ENCODE peak calls at places on chromosome X, in five cellular contexts. E is prostate gland; M is mucosa of descending colon; H is NCI-H1930; F is activated CD4-positive, alpha-beta T cell treated with anti-CD3 and anti-CD28 coated beads for 4 hours. B is an unnamed sample.

GRCh38 chrX:78199851-78200250 is 60.4 kb upstream of the TAF9B start:
- DNase-seq in E (no peak), M (no peak), H (no peak), F (peak), B (no peak)

GRCh38 chrX:153469811-153470410 is 465 bp downstream of the HAUS7 start:
- DNase-seq in E (no peak), M (peak), H (no peak), F (no peak), B (no peak)

GRCh38 chrX:18415386-18415785 is 10.0 kb upstream of the CDKL5 start:
- DNase-seq in E (no peak), M (no peak), H (no peak), F (no peak), B (no peak)

GRCh38 chrX:57977992-57978391 is 67.7 kb upstream of the ZXDA start:
- DNase-seq in E (no peak), M (no peak), H (no peak), F (no peak), B (no peak)

GRCh38 chrX:8025705-8026104 is 98.5 kb upstream of the PNPLA4 start:
- DNase-seq in E (no peak), M (no peak), H (no peak), F (no peak), B (no peak)

GRCh38 chrX:154436597-154437397 is at the start of gene GDI1:
- DNase-seq in E (no peak), M (peak), H (peak), F (peak), B (no peak)

GRCh38 chrX:10189317-10190268 is 32.8 kb downstream of the CLCN4 start:
- DNase-seq in E (peak), M (peak), H (peak), F (peak), B (peak)

GRCh38 chrX:38627683-38628082 is 66.3 kb downstream of the TSPAN7 start:
- DNase-seq in E (no peak), M (no peak), H (no peak), F (no peak), B (no peak)

GRCh38 chrX:154384284-154384892 is 5.3 kb downstream of the EMD start:
- DNase-seq in E (no peak), M (no peak), H (no peak), F (no peak), B (no peak)

GRCh38 chrX:31213941-31214340 is 142.1 kb upstream of the FTHL17 start:
- DNase-seq in E (no peak), M (no peak), H (no peak), F (no peak), B (no peak)

GRCh38 chrX:9285342-9285771 is 179.5 kb upstream of the TBL1X start:
- DNase-seq in E (no peak), M (no peak), H (no peak), F (peak), B (no peak)

GRCh38 chrX:48493890-48494364 is 14.9 kb upstream of the PORCN start:
- DNase-seq in E (no peak), M (no peak), H (peak), F (no peak), B (no peak)

GRCh38 chrX:56233100-56233499 is 944 bp downstream of the KLF8 start:
- DNase-seq in E (no peak), M (no peak), H (no peak), F (no peak), B (no peak)

GRCh38 chrX:40154853-40155616 is 57.3 kb upstream of the BCOR start:
- DNase-seq in E (no peak), M (peak), H (peak), F (no peak), B (no peak)

GRCh38 chrX:155052738-155053498 is 18.0 kb downstream of the CMC4 start:
- DNase-seq in E (no peak), M (no peak), H (no peak), F (no peak), B (no peak)

GRCh38 chrX:51641421-51642021 is 22.8 kb upstream of the CENPVL3 start:
- DNase-seq in E (no peak), M (no peak), H (peak), F (no peak), B (no peak)

GRCh38 chrX:130082244-130083106 is 27.8 kb downstream of the ELF4 start:
- DNase-seq in E (no peak), M (peak), H (no peak), F (peak), B (no peak)

GRCh38 chrX:115562492-115562872 is 1.5 kb downstream of the PLS3 start:
- DNase-seq in E (no peak), M (no peak), H (no peak), F (no peak), B (no peak)

GRCh38 chrX:63930140-63930539 is 145.1 kb upstream of the ARHGEF9 start:
- DNase-seq in E (no peak), M (no peak), H (no peak), F (no peak), B (no peak)

GRCh38 chrX:42495139-42495538 is 282.8 kb downstream of the PPP1R2C start:
- DNase-seq in E (no peak), M (no peak), H (no peak), F (no peak), B (no peak)

GRCh38 chrX:74431807-74432206 is 10.5 kb downstream of the SLC16A2 start:
- DNase-seq in E (no peak), M (no peak), H (no peak), F (no peak), B (peak)

GRCh38 chrX:133375558-133376340 is 39.5 kb downstream of the GPC4 start:
- DNase-seq in E (no peak), M (peak), H (no peak), F (no peak), B (no peak)

GRCh38 chrX:101291204-101291603 is at the start of gene TAF7L:
- DNase-seq in E (no peak), M (peak), H (no peak), F (no peak), B (no peak)

GRCh38 chrX:10615931-10616780 is 4.2 kb downstream of the MID1 start:
- DNase-seq in E (peak), M (no peak), H (peak), F (no peak), B (peak)

GRCh38 chrX:15815779-15816452 is 25.6 kb downstream of the ZRSR2 start:
- DNase-seq in E (no peak), M (no peak), H (no peak), F (peak), B (no peak)

GRCh38 chrX:148577711-148578110 is 77.3 kb downstream of the AFF2 start:
- DNase-seq in E (no peak), M (no peak), H (no peak), F (no peak), B (no peak)

GRCh38 chrX:15785176-15785735 is 5.0 kb upstream of the ZRSR2 start:
- DNase-seq in E (no peak), M (no peak), H (no peak), F (no peak), B (no peak)

GRCh38 chrX:54560411-54560810 is 30.4 kb downstream of the GNL3L start:
- DNase-seq in E (no peak), M (no peak), H (no peak), F (no peak), B (no peak)

GRCh38 chrX:18701621-18702361 is 5.7 kb upstream of the PPEF1 start:
- DNase-seq in E (peak), M (no peak), H (no peak), F (no peak), B (no peak)

GRCh38 chrX:17613979-17614572 is 123.2 kb upstream of the SCML1 start:
- DNase-seq in E (no peak), M (no peak), H (peak), F (no peak), B (no peak)

GRCh38 chrX:17560385-17560784 is 176.9 kb upstream of the SCML1 start:
- DNase-seq in E (no peak), M (no peak), H (no peak), F (no peak), B (no peak)

GRCh38 chrX:37726346-37726745 is 40.8 kb downstream of the XK start:
- DNase-seq in E (no peak), M (no peak), H (no peak), F (no peak), B (no peak)

GRCh38 chrX:106159861-106160282 is 8.2 kb upstream of the PWWP3B start:
- DNase-seq in E (no peak), M (no peak), H (no peak), F (no peak), B (no peak)

GRCh38 chrX:133307637-133308485 is 89.7 kb upstream of the TFDP3 start:
- DNase-seq in E (no peak), M (peak), H (no peak), F (no peak), B (peak)

GRCh38 chrX:108361316-108361715 is 76.9 kb downstream of the COL4A6 start:
- DNase-seq in E (no peak), M (no peak), H (no peak), F (no peak), B (no peak)

GRCh38 chrX:91434351-91435168 is at the start of gene PABPC5:
- DNase-seq in E (peak), M (peak), H (peak), F (no peak), B (no peak)

GRCh38 chrX:97267916-97268680 is 384.4 kb downstream of the RPA4 start:
- DNase-seq in E (no peak), M (no peak), H (no peak), F (no peak), B (peak)

GRCh38 chrX:22699591-22700091 is 300.1 kb upstream of the DDX53 start:
- DNase-seq in E (peak), M (no peak), H (no peak), F (no peak), B (no peak)

B was measured in NCI-H446 treated with DMSO at 0.1 percent for 48 hours.